ENCODE peak calls at places on chromosomes 16 and 17, in eight cellular contexts. One of them, this sample, is unnamed.

GRCh38 chr16:57591870-57592485 is 36.5 kb upstream of the ADGRG1 start:
- DNase-seq in activated CD4-positive, alpha-beta T cell treated with anti-CD3 and anti-CD28 coated beads, Interleukin-2, amount 50 U/mL, for 4 hours: no peak
- DNase-seq in neural progenitor cell: no peak
- DNase-seq in heart left ventricle: no peak
- DNase-seq in T-cell: no peak
- DNase-seq in suprapubic skin: no peak
- DNase-seq in RPMI7951: no peak
- DNase-seq in A549: no peak
- DNase-seq in this sample: no peak

GRCh38 chr17:77428020-77428781 is 287.4 kb downstream of the SEC14L1 start:
- DNase-seq in activated CD4-positive, alpha-beta T cell treated with anti-CD3 and anti-CD28 coated beads, Interleukin-2, amount 50 U/mL, for 4 hours: no peak
- DNase-seq in neural progenitor cell: no peak
- DNase-seq in heart left ventricle: no peak
- DNase-seq in T-cell: no peak
- DNase-seq in suprapubic skin: no peak
- DNase-seq in RPMI7951: no peak
- DNase-seq in A549: no peak
- DNase-seq in this sample: no peak

GRCh38 chr16:57694191-57694555 is 433 bp upstream of the DRC7 start:
- DNase-seq in activated CD4-positive, alpha-beta T cell treated with anti-CD3 and anti-CD28 coated beads, Interleukin-2, amount 50 U/mL, for 4 hours: no peak
- DNase-seq in neural progenitor cell: no peak
- DNase-seq in heart left ventricle: no peak
- DNase-seq in T-cell: no peak
- DNase-seq in suprapubic skin: no peak
- DNase-seq in RPMI7951: no peak
- DNase-seq in A549: no peak
- DNase-seq in this sample: no peak

GRCh38 chr17:50173335-50173941 is 7.6 kb downstream of the SGCA start:
- DNase-seq in activated CD4-positive, alpha-beta T cell treated with anti-CD3 and anti-CD28 coated beads, Interleukin-2, amount 50 U/mL, for 4 hours: no peak
- DNase-seq in neural progenitor cell: peak
- DNase-seq in heart left ventricle: peak
- DNase-seq in T-cell: no peak
- DNase-seq in suprapubic skin: no peak
- DNase-seq in RPMI7951: peak
- DNase-seq in A549: no peak
- DNase-seq in this sample: no peak

GRCh38 chr17:16460796-16461605 is 31.0 kb downstream of the LRRC75A start:
- DNase-seq in activated CD4-positive, alpha-beta T cell treated with anti-CD3 and anti-CD28 coated beads, Interleukin-2, amount 50 U/mL, for 4 hours: no peak
- DNase-seq in neural progenitor cell: no peak
- DNase-seq in heart left ventricle: no peak
- DNase-seq in T-cell: no peak
- DNase-seq in suprapubic skin: no peak
- DNase-seq in RPMI7951: no peak
- DNase-seq in A549: no peak
- DNase-seq in this sample: no peak

GRCh38 chr17:14307560-14308024 is 6.7 kb downstream of the HS3ST3B1 start:
- DNase-seq in activated CD4-positive, alpha-beta T cell treated with anti-CD3 and anti-CD28 coated beads, Interleukin-2, amount 50 U/mL, for 4 hours: no peak
- DNase-seq in neural progenitor cell: no peak
- DNase-seq in heart left ventricle: no peak
- DNase-seq in T-cell: no peak
- DNase-seq in suprapubic skin: no peak
- DNase-seq in RPMI7951: peak
- DNase-seq in A549: no peak
- DNase-seq in this sample: no peak

GRCh38 chr17:18961634-18962493 is 9.9 kb downstream of the SLC5A10 start:
- DNase-seq in activated CD4-positive, alpha-beta T cell treated with anti-CD3 and anti-CD28 coated beads, Interleukin-2, amount 50 U/mL, for 4 hours: no peak
- DNase-seq in neural progenitor cell: no peak
- DNase-seq in heart left ventricle: no peak
- DNase-seq in T-cell: no peak
- DNase-seq in suprapubic skin: no peak
- DNase-seq in RPMI7951: peak
- DNase-seq in A549: peak
- DNase-seq in this sample: no peak

GRCh38 chr16:47728229-47728628 is 267.1 kb downstream of the PHKB start:
- DNase-seq in activated CD4-positive, alpha-beta T cell treated with anti-CD3 and anti-CD28 coated beads, Interleukin-2, amount 50 U/mL, for 4 hours: no peak
- DNase-seq in neural progenitor cell: no peak
- DNase-seq in heart left ventricle: no peak
- DNase-seq in T-cell: no peak
- DNase-seq in suprapubic skin: no peak
- DNase-seq in RPMI7951: no peak
- DNase-seq in A549: no peak
- DNase-seq in this sample: no peak

GRCh38 chr16:11312718-11313492 is 31.8 kb upstream of the PRM1 start:
- DNase-seq in activated CD4-positive, alpha-beta T cell treated with anti-CD3 and anti-CD28 coated beads, Interleukin-2, amount 50 U/mL, for 4 hours: no peak
- DNase-seq in neural progenitor cell: no peak
- DNase-seq in heart left ventricle: no peak
- DNase-seq in T-cell: no peak
- DNase-seq in suprapubic skin: no peak
- DNase-seq in RPMI7951: peak
- DNase-seq in A549: peak
- DNase-seq in this sample: no peak

GRCh38 chr17:79923974-79924638 is 84.9 kb upstream of the CBX4 start:
- DNase-seq in activated CD4-positive, alpha-beta T cell treated with anti-CD3 and anti-CD28 coated beads, Interleukin-2, amount 50 U/mL, for 4 hours: no peak
- DNase-seq in neural progenitor cell: peak
- DNase-seq in heart left ventricle: no peak
- DNase-seq in T-cell: peak
- DNase-seq in suprapubic skin: no peak
- DNase-seq in RPMI7951: no peak
- DNase-seq in A549: no peak
- DNase-seq in this sample: no peak

This sample was measured in immature natural killer cell.